ENCODE peak calls at places on chromosomes 2 and 18, in seven cellular contexts. One of them, this sample, is unnamed.

GRCh38 chr2:180125245-180125962 is 118.3 kb upstream of the CWC22 start:
- DNase-seq in spleen: no peak
- DNase-seq in effector memory CD4-positive, alpha-beta T cell: peak; percentile 18
- DNase-seq in left cardiac atrium: peak; percentile 60
- DNase-seq in prostate gland: peak; percentile 63
- DNase-seq in brain microvascular endothelial cell: peak; percentile 95
- DNase-seq in stimulated activated CD4-positive, alpha-beta T cell treated with anti-CD3 and anti-CD28 coated beads, Interleukin-15, amount 100 ng/mL, for 24 hours: peak; percentile 55
- DNase-seq in this sample: peak; percentile 77

GRCh38 chr18:28792404-28793103 is 615.6 kb upstream of the CDH2 start:
- DNase-seq in spleen: no peak
- DNase-seq in effector memory CD4-positive, alpha-beta T cell: no peak
- DNase-seq in left cardiac atrium: no peak
- DNase-seq in prostate gland: no peak
- DNase-seq in brain microvascular endothelial cell: no peak
- DNase-seq in stimulated activated CD4-positive, alpha-beta T cell treated with anti-CD3 and anti-CD28 coated beads, Interleukin-15, amount 100 ng/mL, for 24 hours: no peak
- DNase-seq in this sample: no peak

GRCh38 chr2:4674007-4674406 is 970.6 kb downstream of the DCDC2C start:
- DNase-seq in spleen: peak; percentile 83
- DNase-seq in effector memory CD4-positive, alpha-beta T cell: no peak
- DNase-seq in left cardiac atrium: no peak
- DNase-seq in prostate gland: no peak
- DNase-seq in brain microvascular endothelial cell: no peak
- DNase-seq in stimulated activated CD4-positive, alpha-beta T cell treated with anti-CD3 and anti-CD28 coated beads, Interleukin-15, amount 100 ng/mL, for 24 hours: peak; percentile 29
- DNase-seq in this sample: no peak

GRCh38 chr18:58998421-58999203 is 133.9 kb downstream of the ZNF532 start:
- DNase-seq in spleen: no peak
- DNase-seq in effector memory CD4-positive, alpha-beta T cell: no peak
- DNase-seq in left cardiac atrium: peak; percentile 79
- DNase-seq in prostate gland: no peak
- DNase-seq in brain microvascular endothelial cell: peak; percentile 68
- DNase-seq in stimulated activated CD4-positive, alpha-beta T cell treated with anti-CD3 and anti-CD28 coated beads, Interleukin-15, amount 100 ng/mL, for 24 hours: no peak
- DNase-seq in this sample: peak; percentile 75

GRCh38 chr2:126909781-126910180 is 11.1 kb downstream of the TEX51 start:
- DNase-seq in spleen: no peak
- DNase-seq in effector memory CD4-positive, alpha-beta T cell: no peak
- DNase-seq in left cardiac atrium: no peak
- DNase-seq in prostate gland: no peak
- DNase-seq in brain microvascular endothelial cell: no peak
- DNase-seq in stimulated activated CD4-positive, alpha-beta T cell treated with anti-CD3 and anti-CD28 coated beads, Interleukin-15, amount 100 ng/mL, for 24 hours: no peak
- DNase-seq in this sample: no peak

GRCh38 chr2:241019441-241020139 is 21.2 kb downstream of the SNED1 start:
- DNase-seq in spleen: no peak
- DNase-seq in effector memory CD4-positive, alpha-beta T cell: no peak
- DNase-seq in left cardiac atrium: no peak
- DNase-seq in prostate gland: no peak
- DNase-seq in brain microvascular endothelial cell: no peak
- DNase-seq in stimulated activated CD4-positive, alpha-beta T cell treated with anti-CD3 and anti-CD28 coated beads, Interleukin-15, amount 100 ng/mL, for 24 hours: no peak
- DNase-seq in this sample: no peak

GRCh38 chr2:63886445-63886844 is 44.7 kb downstream of the UGP2 start:
- DNase-seq in spleen: no peak
- DNase-seq in effector memory CD4-positive, alpha-beta T cell: no peak
- DNase-seq in left cardiac atrium: no peak
- DNase-seq in prostate gland: no peak
- DNase-seq in brain microvascular endothelial cell: no peak
- DNase-seq in stimulated activated CD4-positive, alpha-beta T cell treated with anti-CD3 and anti-CD28 coated beads, Interleukin-15, amount 100 ng/mL, for 24 hours: no peak
- DNase-seq in this sample: no peak

GRCh38 chr2:107595749-107596148 is 230.9 kb upstream of the RGPD4 start:
- DNase-seq in spleen: no peak
- DNase-seq in effector memory CD4-positive, alpha-beta T cell: no peak
- DNase-seq in left cardiac atrium: no peak
- DNase-seq in prostate gland: no peak
- DNase-seq in brain microvascular endothelial cell: peak; percentile 66
- DNase-seq in stimulated activated CD4-positive, alpha-beta T cell treated with anti-CD3 and anti-CD28 coated beads, Interleukin-15, amount 100 ng/mL, for 24 hours: no peak
- DNase-seq in this sample: no peak

GRCh38 chr2:112629823-112630222 is 15.9 kb upstream of the SLC20A1 start:
- DNase-seq in spleen: no peak
- DNase-seq in effector memory CD4-positive, alpha-beta T cell: no peak
- DNase-seq in left cardiac atrium: no peak
- DNase-seq in prostate gland: no peak
- DNase-seq in brain microvascular endothelial cell: no peak
- DNase-seq in stimulated activated CD4-positive, alpha-beta T cell treated with anti-CD3 and anti-CD28 coated beads, Interleukin-15, amount 100 ng/mL, for 24 hours: no peak
- DNase-seq in this sample: no peak

GRCh38 chr2:195657634-195658540 is 861 bp downstream of the SLC39A10 start:
- DNase-seq in spleen: peak; percentile 92
- DNase-seq in effector memory CD4-positive, alpha-beta T cell: peak; percentile 57
- DNase-seq in left cardiac atrium: peak; percentile 65
- DNase-seq in prostate gland: peak; percentile 68
- DNase-seq in brain microvascular endothelial cell: peak; percentile 86
- DNase-seq in stimulated activated CD4-positive, alpha-beta T cell treated with anti-CD3 and anti-CD28 coated beads, Interleukin-15, amount 100 ng/mL, for 24 hours: peak; percentile 75
- DNase-seq in this sample: peak; percentile 85